ENCODE peak calls at places on chromosomes 16 and 17, in seven cellular contexts. J, X, Z, P, B, N and L are unnamed samples.

GRCh38 chr17:62666061-62666800 is 38.8 kb downstream of the MRC2 start:
- DNase-seq in J (no peak), X (peak), Z (no peak), P (no peak), B (no peak), N (no peak), L (peak)

GRCh38 chr17:72123964-72124791 is 3.4 kb downstream of the SOX9 start:
- DNase-seq in J (no peak), X (peak), Z (peak), P (no peak), B (no peak), N (no peak), L (no peak)

GRCh38 chr16:11262915-11263314 is 6.2 kb downstream of the TNP2 start:
- DNase-seq in J (no peak), X (no peak), Z (no peak), P (no peak), B (no peak), N (no peak), L (no peak)

GRCh38 chr17:50721194-50722010 is 2.0 kb downstream of the LUC7L3 start:
- DNase-seq in J (no peak), X (no peak), Z (no peak), P (no peak), B (no peak), N (no peak), L (no peak)

GRCh38 chr17:19978206-19978802 is 676 bp upstream of the AKAP10 start:
- DNase-seq in J (no peak), X (peak), Z (no peak), P (no peak), B (no peak), N (no peak), L (no peak)

GRCh38 chr17:35841505-35841904 is 27.2 kb downstream of the HEATR9 start:
- DNase-seq in J (no peak), X (no peak), Z (peak), P (no peak), B (no peak), N (no peak), L (no peak)

GRCh38 chr16:23511731-23512130 is 1.4 kb upstream of the GGA2 start:
- DNase-seq in J (no peak), X (no peak), Z (no peak), P (no peak), B (no peak), N (no peak), L (no peak)

GRCh38 chr17:71496552-71496951 is 624.3 kb upstream of the SOX9 start:
- DNase-seq in J (no peak), X (no peak), Z (no peak), P (no peak), B (peak), N (no peak), L (no peak)

GRCh38 chr16:26988186-26988585 is 78.5 kb upstream of the C16orf82 start:
- DNase-seq in J (no peak), X (peak), Z (no peak), P (no peak), B (no peak), N (no peak), L (no peak)

GRCh38 chr17:77480509-77481215 is 339.9 kb downstream of the SEC14L1 start:
- DNase-seq in J (no peak), X (no peak), Z (no peak), P (no peak), B (no peak), N (no peak), L (no peak)
- H3K4me3 ChIP-seq in J (no peak), X (no peak), Z (no peak), P (no peak), B (no peak), N (no peak), L (no peak)

GRCh38 chr16:65339062-65339461 is 217.2 kb upstream of the CDH11 start:
- DNase-seq in J (no peak), X (no peak), Z (no peak), P (no peak), B (no peak), N (no peak), L (no peak)
- TF ChIP-seq CTCF in J (no peak), X (no peak), Z (no peak), P (no peak), B (no peak), N (no peak), L (no peak)

DNA sequence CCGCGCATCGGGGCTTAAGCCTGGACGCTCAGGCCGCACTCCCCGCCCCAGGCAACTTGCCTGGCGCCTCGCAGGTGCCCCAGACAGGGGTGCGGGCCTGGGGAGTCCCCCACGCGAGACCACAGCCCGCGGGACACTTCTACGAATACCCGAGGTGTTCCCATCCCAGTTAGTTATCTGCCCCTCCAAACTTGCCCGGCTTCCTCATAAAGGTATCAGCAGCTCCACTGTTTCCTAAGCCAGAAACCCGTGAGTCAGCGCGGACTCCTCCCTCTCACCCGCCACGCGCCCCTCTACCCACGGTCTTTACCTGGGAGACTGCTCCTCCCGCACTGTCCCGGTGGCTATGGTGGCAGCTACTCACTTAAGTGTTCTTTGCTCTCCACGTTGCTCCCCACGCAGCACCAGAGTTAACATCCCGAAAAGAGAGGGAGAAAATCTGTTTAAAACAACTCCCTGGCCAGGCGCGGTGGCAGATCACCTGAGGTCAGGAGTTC is 1.0 kb upstream of the CREBBP start:
- DNase-seq in J (no peak), X (peak), Z (no peak), P (no peak), B (no peak), N (no peak), L (peak)
- H3K4me3 ChIP-seq in J (no peak), X (peak), Z (peak), P (peak), B (peak), N (no peak), L (peak)

GRCh38 chr16:9047689-9048301 is 43.6 kb upstream of the HAPSTR1 start:
- DNase-seq in J (peak), X (peak), Z (peak), P (peak), B (peak), N (peak), L (peak)

GRCh38 chr16:9048302-9048700 is 43.1 kb upstream of the HAPSTR1 start:
- DNase-seq in J (no peak), X (no peak), Z (peak), P (no peak), B (no peak), N (no peak), L (no peak)

GRCh38 chr16:9049241-9049640 is 42.2 kb upstream of the HAPSTR1 start:
- DNase-seq in J (no peak), X (no peak), Z (peak), P (no peak), B (peak), N (no peak), L (no peak)

GRCh38 chr16:9053006-9053601 is 38.3 kb upstream of the HAPSTR1 start:
- DNase-seq in J (no peak), X (peak), Z (peak), P (peak), B (peak), N (peak), L (no peak)

DNA sequence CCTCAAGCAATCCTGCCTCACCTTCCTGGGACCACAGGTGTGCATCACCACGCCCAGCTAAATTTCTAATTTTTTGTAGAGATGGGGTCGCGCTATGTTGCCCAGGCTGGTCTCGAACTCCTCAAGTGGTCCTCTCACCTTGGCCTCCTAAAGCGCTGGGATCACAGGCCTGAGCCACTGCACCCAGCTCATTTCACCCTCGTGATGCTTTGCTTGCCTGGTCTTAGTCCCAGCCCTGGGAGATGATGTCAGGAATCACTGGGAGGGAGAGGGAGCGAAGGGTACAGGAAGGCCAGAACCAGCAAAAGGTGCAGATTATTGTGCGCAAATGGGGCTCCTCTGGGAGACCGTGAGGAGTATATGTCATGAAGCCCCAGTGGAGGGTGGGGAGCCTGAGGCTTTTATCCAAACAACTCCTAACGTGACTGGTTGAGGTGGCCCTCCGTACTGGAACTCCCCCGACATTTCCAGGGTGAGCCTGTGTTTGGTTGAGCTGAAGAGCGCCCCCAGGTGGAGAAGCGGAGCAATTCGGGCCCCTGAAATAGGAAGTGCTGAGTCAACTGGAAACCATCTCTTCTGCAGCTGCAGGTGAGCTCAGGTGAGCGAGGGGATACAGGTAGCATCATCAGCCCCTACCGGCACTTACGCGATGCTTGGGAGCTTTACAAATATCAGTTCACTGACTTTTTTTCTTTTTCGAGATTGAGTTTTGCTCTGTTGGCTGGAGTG is 41.2 kb upstream of the HAPSTR1 start:
- DNase-seq in J (no peak), X (peak), Z (peak), P (no peak), B (no peak), N (no peak), L (no peak)
- TF ChIP-seq CTCF in J (no peak), X (peak), Z (peak), P (no peak), B (peak), N (no peak), L (no peak)

GRCh38 chr17:15412606-15413005 is 54.8 kb downstream of the CDRT4 start:
- DNase-seq in J (no peak), X (no peak), Z (no peak), P (no peak), B (no peak), N (no peak), L (no peak)

GRCh38 chr17:15411556-15412198 is 55.7 kb downstream of the CDRT4 start:
- DNase-seq in J (peak), X (no peak), Z (peak), P (peak), B (no peak), N (no peak), L (no peak)

GRCh38 chr17:15413101-15413750 is 54.2 kb downstream of the CDRT4 start:
- DNase-seq in J (no peak), X (no peak), Z (no peak), P (no peak), B (no peak), N (no peak), L (no peak)

GRCh38 chr17:15408803-15409202 is 58.6 kb downstream of the CDRT4 start:
- DNase-seq in J (no peak), X (no peak), Z (no peak), P (no peak), B (no peak), N (no peak), L (no peak)

DNA sequence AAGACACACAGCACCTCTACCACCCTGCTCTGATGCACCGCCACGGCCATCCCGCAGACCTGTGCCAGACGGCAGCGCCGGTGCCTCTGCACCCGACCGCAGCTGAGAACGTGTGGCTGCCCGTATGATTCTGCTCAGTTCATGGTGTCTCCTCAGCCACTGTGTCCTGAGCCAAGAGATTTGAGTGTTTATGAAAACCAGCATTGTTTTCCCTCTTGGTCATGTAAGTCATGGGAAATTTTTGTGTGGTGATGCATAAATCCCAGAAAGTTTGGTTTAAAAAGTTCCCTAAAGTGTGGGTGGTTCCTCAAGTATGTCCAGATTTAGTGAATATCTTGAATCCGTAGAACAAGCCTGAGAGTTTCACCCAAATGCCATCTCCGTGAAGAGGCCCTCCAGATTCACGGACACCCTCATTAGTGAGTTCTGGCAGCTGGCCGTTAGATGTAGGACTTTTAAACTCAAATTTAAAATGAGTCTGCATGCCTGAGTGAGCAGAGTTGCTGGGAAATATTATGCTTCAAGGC is 57.6 kb downstream of the CDRT4 start:
- DNase-seq in J (peak), X (no peak), Z (peak), P (peak), B (peak), N (no peak), L (peak)
- H3K4me3 ChIP-seq in J (no peak), X (no peak), Z (peak), P (no peak), B (peak), N (no peak), L (peak)

GRCh38 chr17:37207103-37207502 is 168.7 kb upstream of the C17orf78 start:
- DNase-seq in J (no peak), X (no peak), Z (no peak), P (no peak), B (no peak), N (no peak), L (no peak)

GRCh38 chr17:37213927-37214326 is 161.9 kb upstream of the C17orf78 start:
- DNase-seq in J (no peak), X (no peak), Z (no peak), P (no peak), B (no peak), N (no peak), L (no peak)

GRCh38 chr17:37206299-37206698 is 169.5 kb upstream of the C17orf78 start:
- DNase-seq in J (no peak), X (no peak), Z (no peak), P (no peak), B (no peak), N (no peak), L (no peak)

DNA sequence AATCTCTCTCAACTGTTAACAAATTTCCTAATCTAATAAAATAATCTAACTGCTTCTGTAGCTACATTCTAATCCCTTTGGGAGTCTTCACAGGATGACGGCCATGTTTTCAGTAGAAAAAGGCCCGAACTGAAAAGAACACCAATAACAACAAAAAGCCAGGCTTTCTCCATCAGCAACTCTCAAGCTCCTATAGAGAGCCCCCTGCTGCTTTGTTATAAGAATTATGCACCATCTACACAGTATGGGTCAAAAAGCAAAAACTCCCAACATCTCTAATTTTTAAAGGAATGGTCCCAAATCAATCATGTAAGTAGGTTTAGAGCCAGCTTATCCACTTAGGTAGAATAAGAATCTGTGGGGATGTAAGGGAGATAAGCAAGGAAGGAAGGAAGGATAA is 163.6 kb upstream of the C17orf78 start:
- DNase-seq in J (no peak), X (no peak), Z (peak), P (no peak), B (no peak), N (no peak), L (no peak)
- TF ChIP-seq CTCF in J (no peak), X (no peak), Z (peak), P (no peak), B (peak), N (no peak), L (no peak)